ENCODE peak calls at places on chromosomes 7 and 10, in six cellular contexts. U is stomach, O is psoas muscle, C is uterus, H is IMR-90, D is A549. P is an unnamed sample.

GRCh38 chr7:27174077-27175004 is at the start of gene HOXA10:
- DNase-seq in U (peak; percentile 22), O (no peak), C (peak; percentile 87), H (no peak), D (no peak), P (no peak)

GRCh38 chr7:102064361-102065025 is 222.2 kb upstream of the SH2B2 start:
- DNase-seq in U (no peak), O (no peak), D (peak; percentile 68), H (peak; percentile 26), C (no peak), P (no peak)

GRCh38 chr7:68314208-68314607 is 1284.1 kb upstream of the AUTS2 start:
- DNase-seq in H (no peak), D (no peak), C (no peak), U (no peak), O (no peak), P (no peak)

GRCh38 chr7:42617781-42618457 is 294.0 kb downstream of the C7orf25 start:
- DNase-seq in U (no peak), C (no peak), O (no peak), D (no peak), H (no peak), P (no peak)

GRCh38 chr10:77970869-77971803 is 44.6 kb upstream of the DLG5 start:
- DNase-seq in O (peak; percentile 65), D (peak; percentile 49), U (peak; percentile 74), H (peak; percentile 98), C (peak; percentile 79), P (peak; percentile 91)

GRCh38 chr7:31047282-31047681 is 4.8 kb upstream of the ADCYAP1R1 start:
- DNase-seq in C (no peak), O (no peak), H (no peak), D (no peak), U (no peak), P (no peak)

GRCh38 chr10:79052311-79053080 is 16.3 kb upstream of the ZMIZ1 start:
- DNase-seq in D (peak; percentile 36), U (peak; percentile 47), C (peak; percentile 8), H (no peak), O (peak; percentile 9), P (peak; percentile 42)

GRCh38 chr10:70685461-70685911 is 13.2 kb downstream of the ADAMTS14 start:
- DNase-seq in O (no peak), H (no peak), D (no peak), C (no peak), U (no peak), P (no peak)

GRCh38 chr7:259751-260405 is 30.1 kb upstream of the FOXL3 start:
- DNase-seq in U (no peak), H (no peak), O (peak; percentile 9), C (no peak), D (no peak), P (no peak)

GRCh38 chr10:96840841-96841518 is 8.9 kb downstream of the LCOR start:
- DNase-seq in C (no peak), D (peak; percentile 47), O (no peak), U (no peak), H (peak; percentile 60), P (no peak)

GRCh38 chr10:24385776-24386175 is 176.8 kb downstream of the KIAA1217 start:
- DNase-seq in O (no peak), U (no peak), D (no peak), C (no peak), H (peak; percentile 30), P (no peak)

GRCh38 chr10:29895436-29895835 is 163.9 kb downstream of the JCAD start:
- DNase-seq in O (peak; percentile 71), C (peak; percentile 78), H (peak; percentile 96), D (no peak), U (no peak), P (peak; percentile 33)

GRCh38 chr7:134809611-134810010 is 30.2 kb downstream of the CALD1 start:
- DNase-seq in O (no peak), U (no peak), D (no peak), H (no peak), C (no peak), P (no peak)

GRCh38 chr10:58414270-58415041 is 29.2 kb downstream of the TFAM start:
- DNase-seq in H (peak; percentile 80), D (peak; percentile 82), O (no peak), U (no peak), C (no peak), P (no peak)

GRCh38 chr10:124647421-124648130 is 96.6 kb downstream of the FAM53B start:
- DNase-seq in C (no peak), U (peak; percentile 65), H (peak; percentile 20), O (peak; percentile 59), D (peak; percentile 21), P (peak; percentile 64)

GRCh38 chr7:4791101-4791737 is 15.8 kb downstream of the AP5Z1 start:
- DNase-seq in C (no peak), D (no peak), O (no peak), H (no peak), U (no peak), P (no peak)

GRCh38 chr10:84499846-84500245 is 171.5 kb downstream of the CCSER2 start:
- DNase-seq in H (peak; percentile 12), C (no peak), O (no peak), D (no peak), U (no peak), P (no peak)

GRCh38 chr7:121113288-121113687 is 124.8 kb downstream of the CPED1 start:
- DNase-seq in D (no peak), O (no peak), H (peak; percentile 70), C (no peak), U (no peak), P (no peak)

GRCh38 chr7:2544541-2545188 is 10.7 kb downstream of the BRAT1 start:
- DNase-seq in O (no peak), H (no peak), U (no peak), C (no peak), D (no peak), P (no peak)

GRCh38 chr7:2220506-2220905 is 12.2 kb downstream of the MAD1L1 start:
- DNase-seq in C (no peak), D (no peak), O (no peak), H (no peak), U (no peak), P (no peak)

GRCh38 chr7:128098629-128099028 is 67.4 kb upstream of the LRRC4 start:
- DNase-seq in H (no peak), C (no peak), U (no peak), D (no peak), O (no peak), P (no peak)

GRCh38 chr7:117895271-117895670 is 22.0 kb upstream of the CTTNBP2 start:
- DNase-seq in U (no peak), H (no peak), O (no peak), D (no peak), C (no peak), P (no peak)

GRCh38 chr10:15485684-15486316 is 114.7 kb upstream of the FAM171A1 start:
- DNase-seq in U (no peak), D (no peak), O (no peak), C (peak; percentile 66), H (no peak), P (peak; percentile 58)

GRCh38 chr10:73039635-73040034 is 57.0 kb downstream of the P4HA1 start:
- DNase-seq in U (no peak), C (no peak), O (peak; percentile 35), D (no peak), H (peak; percentile 84), P (no peak)

GRCh38 chr10:129622736-129623135 is 155.7 kb downstream of the MGMT start:
- DNase-seq in O (no peak), D (no peak), U (no peak), C (no peak), H (peak; percentile 48), P (no peak)

GRCh38 chr10:42950606-42951485 is 126.0 kb upstream of the RET start:
- DNase-seq in U (peak; percentile 20), D (no peak), O (no peak), C (no peak), H (no peak), P (peak; percentile 52)

GRCh38 chr10:120750167-120750566 is 101.0 kb upstream of the WDR11 start:
- DNase-seq in C (no peak), U (no peak), D (no peak), H (no peak), O (no peak), P (no peak)

GRCh38 chr7:134126937-134127848 is at the start of gene LRGUK:
- DNase-seq in D (peak; percentile 81), O (peak; percentile 85), U (peak; percentile 83), C (peak; percentile 78), H (peak; percentile 72), P (peak; percentile 23)

GRCh38 chr7:116977172-116977571 is 23.9 kb downstream of the ST7 start:
- DNase-seq in U (no peak), H (peak; percentile 66), C (no peak), D (no peak), O (no peak), P (no peak)

GRCh38 chr10:71966046-71967004 is 2.1 kb downstream of the CHST3 start:
- DNase-seq in O (no peak), D (peak; percentile 28), H (peak; percentile 65), C (no peak), U (no peak), P (peak; percentile 78)

GRCh38 chr10:114743552-114744231 is 77.9 kb upstream of the FHIP2A start:
- DNase-seq in O (no peak), C (no peak), H (no peak), D (no peak), U (no peak), P (no peak)
- H3K27ac ChIP-seq in O (no peak overlapping the region), C (peak overlapping the region; percentile 77), H (no peak overlapping the region), D (no peak overlapping the region), U (no peak overlapping the region), P (no peak overlapping the region)

DNA sequence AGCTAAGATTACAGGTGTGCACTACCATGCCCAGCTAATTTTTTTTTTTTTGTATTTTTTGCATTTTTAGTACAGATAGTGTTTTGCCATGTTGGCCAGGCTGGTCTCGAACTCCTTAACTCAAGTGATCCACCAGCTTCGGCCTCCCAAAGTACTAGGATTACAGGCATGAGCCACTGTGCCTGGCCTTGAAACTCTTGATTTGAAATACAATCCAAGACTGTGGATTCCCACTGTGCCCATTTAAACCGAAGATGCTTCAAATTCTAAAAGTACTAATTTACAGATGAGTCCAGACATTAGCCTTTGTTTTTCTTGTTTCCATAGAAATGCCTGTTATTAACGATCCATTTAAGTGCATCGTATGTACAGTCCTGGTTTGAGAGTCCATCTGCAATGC is 130.9 kb downstream of the CACNA2D1 start:
- DNase-seq in O (no peak), H (no peak), U (no peak), D (no peak), C (no peak), P (no peak)
- H3K4me3 ChIP-seq in O (no peak overlapping the region), H (no peak overlapping the region), U (no peak overlapping the region), D (no peak overlapping the region), C (no peak overlapping the region), P (no peak overlapping the region)

GRCh38 chr7:47672267-47672920 is 90.5 kb upstream of the TNS3 start:
- DNase-seq in U (no peak), D (no peak), C (no peak), H (no peak), O (no peak), P (no peak)
- H3K27ac ChIP-seq in U (no peak overlapping the region), D (peak overlapping the region; percentile 71), C (no peak overlapping the region), H (no peak overlapping the region), O (no peak overlapping the region), P (no peak overlapping the region)

GRCh38 chr7:32943654-32944030 is 13.6 kb upstream of the FKBP9 start:
- DNase-seq in O (no peak), U (no peak), C (no peak), H (no peak), D (no peak), P (no peak)
- H3K4me3 ChIP-seq in O (peak overlapping the region; percentile 78), U (peak overlapping the region; percentile 73), C (no peak overlapping the region), H (no peak overlapping the region), D (no peak overlapping the region), P (no peak overlapping the region)